ENCODE peak calls at places on chromosome 1, in four cellular contexts. G is NCI-H2171 treated with DMSO at 0.1 percent for 48 hours, E is ELF-1, Z is fibroblast of lung. R is an unnamed sample.
A peak's percentile ranks its signal among the peaks of the same experiment; 100 is the strongest.

GRCh38 chr1:225468270-225469020 is 40.6 kb upstream of the LBR start:
- DNase-seq in G (no peak), E (no peak), Z (no peak), R (peak; percentile 56)

GRCh38 chr1:26027716-26028489 is 6.3 kb downstream of the EXTL1 start:
- DNase-seq in G (no peak), E (no peak), Z (peak; percentile 16), R (no peak)

GRCh38 chr1:58895082-58895481 is 111.2 kb upstream of the JUN start:
- DNase-seq in G (no peak), E (no peak), Z (no peak), R (no peak)

GRCh38 chr1:58456470-58456869 is 90.1 kb downstream of the OMA1 start:
- DNase-seq in G (no peak), E (no peak), Z (peak; percentile 92), R (no peak)

GRCh38 chr1:8873506-8874229 is 4.8 kb downstream of the ENO1 start:
- DNase-seq in G (no peak), E (peak; percentile 86), Z (peak; percentile 99), R (no peak)

GRCh38 chr1:243375596-243375995 is 119.8 kb downstream of the SDCCAG8 start:
- DNase-seq in G (no peak), E (no peak), Z (no peak), R (no peak)

GRCh38 chr1:247013391-247013790 is 5.5 kb upstream of the ZNF695 start:
- DNase-seq in G (no peak), E (no peak), Z (no peak), R (no peak)

GRCh38 chr1:157484573-157484972 is 67.7 kb downstream of the FCRL5 start:
- DNase-seq in G (no peak), E (no peak), Z (no peak), R (no peak)

GRCh38 chr1:40344597-40344996 is 27.5 kb upstream of the COL9A2 start:
- DNase-seq in G (no peak), E (no peak), Z (peak; percentile 65), R (no peak)

GRCh38 chr1:11707621-11708276 is 16.2 kb downstream of the DRAXIN start:
- DNase-seq in G (peak; percentile 97), E (no peak), Z (no peak), R (no peak)

GRCh38 chr1:117166076-117166475 is 44.5 kb upstream of the TRIM45 start:
- DNase-seq in G (no peak), E (no peak), Z (peak; percentile 89), R (no peak)

GRCh38 chr1:94729287-94729686 is 90.9 kb upstream of the SLC44A3 start:
- DNase-seq in G (no peak), E (no peak), Z (peak; percentile 91), R (no peak)

GRCh38 chr1:179709841-179710329 is 33.2 kb upstream of the FAM163A start:
- DNase-seq in G (peak; percentile 79), E (no peak), Z (peak; percentile 23), R (no peak)

GRCh38 chr1:71651229-71651628 is 570.4 kb upstream of the ZRANB2 start:
- DNase-seq in G (no peak), E (no peak), Z (no peak), R (no peak)

GRCh38 chr1:31718519-31718918 is 14.7 kb upstream of the COL16A1 start:
- DNase-seq in G (no peak), E (no peak), Z (no peak), R (no peak)

GRCh38 chr1:91948501-91949355 is 473 bp upstream of the BRDT start:
- DNase-seq in G (no peak), E (peak; percentile 82), Z (no peak), R (no peak)

GRCh38 chr1:93783876-93784275 is 95.1 kb downstream of the DNTTIP2 start:
- DNase-seq in G (no peak), E (no peak), Z (no peak), R (no peak)

GRCh38 chr1:233269656-233270055 is 25.9 kb downstream of the PCNX2 start:
- DNase-seq in G (no peak), E (no peak), Z (peak; percentile 65), R (no peak)

GRCh38 chr1:106465666-106466065 is 590.8 kb upstream of the PRMT6 start:
- DNase-seq in G (peak; percentile 26), E (no peak), Z (peak; percentile 24), R (no peak)

GRCh38 chr1:64877151-64877550 is 89.2 kb downstream of the JAK1 start:
- DNase-seq in G (no peak), E (no peak), Z (no peak), R (no peak)

GRCh38 chr1:8889103-8889846 is 10.8 kb upstream of the ENO1 start:
- DNase-seq in G (no peak), E (no peak), Z (no peak), R (no peak)

GRCh38 chr1:27705545-27705944 is 20.2 kb upstream of the FAM76A start:
- DNase-seq in G (no peak), E (no peak), Z (no peak), R (no peak)

GRCh38 chr1:97538113-97538512 is 382.7 kb downstream of the DPYD start:
- DNase-seq in G (no peak), E (no peak), Z (no peak), R (no peak)